ENCODE peak calls at places on chromosomes 12 and 14, in six cellular contexts. W is activated T-cell treated with anti-CD3 and anti-CD28 coated beads for 24 hours; L is activated CD8-positive, alpha-beta memory T cell treated with anti-CD3 and anti-CD28 coated beads for 48 hours; X is heart left ventricle; U is NCI-H2081; A is neural crest cell. P is an unnamed sample.

GRCh38 chr14:58712357-58712756 is 74.6 kb downstream of the DACT1 start:
- DNase-seq in W (no peak), L (no peak), X (no peak), U (no peak), A (no peak), P (no peak)

GRCh38 chr12:116099664-116100432 is 177.6 kb downstream of the MED13L start:
- DNase-seq in W (no peak), L (no peak), X (no peak), U (no peak), A (no peak), P (no peak)

GRCh38 chr14:74018029-74018703 is 922 bp downstream of the ENTPD5 start:
- DNase-seq in W (no peak), L (no peak), X (no peak), U (no peak), A (no peak), P (no peak)

GRCh38 chr14:20998139-20998538 is 954 bp upstream of the SLC39A2 start:
- DNase-seq in W (no peak), L (no peak), X (no peak), U (no peak), A (no peak), P (no peak)

GRCh38 chr12:118103231-118103600 is 595 bp downstream of the VSIG10 start:
- DNase-seq in W (no peak), L (no peak), X (no peak), U (no peak), A (no peak), P (no peak)

GRCh38 chr12:5083955-5084849 is 40.5 kb downstream of the KCNA5 start:
- DNase-seq in W (no peak), L (no peak), X (no peak), U (peak), A (peak), P (no peak)

GRCh38 chr12:2960996-2961616 is 1.9 kb downstream of the TEAD4 start:
- DNase-seq in W (no peak), L (no peak), X (no peak), U (no peak), A (no peak), P (no peak)

GRCh38 chr12:49547090-49547690 is 8.4 kb downstream of the KCNH3 start:
- DNase-seq in W (no peak), L (no peak), X (no peak), U (no peak), A (no peak), P (no peak)

GRCh38 chr14:21965042-21965441 is 291.4 kb upstream of the OR4E1 start:
- DNase-seq in W (peak), L (no peak), X (no peak), U (no peak), A (no peak), P (peak)

GRCh38 chr12:71755146-71755892 is 656 bp downstream of the RAB21 start:
- DNase-seq in W (peak), L (peak), X (no peak), U (peak), A (no peak), P (no peak)

GRCh38 chr12:122102331-122102730 is 23.8 kb downstream of the MLXIP start:
- DNase-seq in W (no peak), L (no peak), X (peak), U (no peak), A (no peak), P (no peak)

GRCh38 chr12:26109343-26109841 is 15.4 kb downstream of the BHLHE41 start:
- DNase-seq in W (no peak), L (no peak), X (no peak), U (no peak), A (no peak), P (no peak)

GRCh38 chr12:64469455-64470142 is 17.7 kb downstream of the TBK1 start:
- DNase-seq in W (no peak), L (no peak), X (no peak), U (no peak), A (no peak), P (no peak)

GRCh38 chr14:78519863-78520262 is 349.7 kb downstream of the NRXN3 start:
- DNase-seq in W (no peak), L (no peak), X (peak), U (no peak), A (peak), P (no peak)

GRCh38 chr12:39300799-39301198 is 142.1 kb downstream of the KIF21A start:
- DNase-seq in W (no peak), L (no peak), X (no peak), U (no peak), A (no peak), P (no peak)

GRCh38 chr14:104473244-104473565 is 106.4 kb upstream of the C14orf180 start:
- DNase-seq in W (no peak), L (no peak), X (no peak), U (no peak), A (no peak), P (no peak)

GRCh38 chr12:130685850-130686249 is 30.2 kb downstream of the RIMBP2 start:
- DNase-seq in W (no peak), L (no peak), X (no peak), U (no peak), A (no peak), P (no peak)

GRCh38 chr14:49550284-49551184 is 35.6 kb downstream of the RPS29 start:
- DNase-seq in W (no peak), L (no peak), X (no peak), U (no peak), A (no peak), P (no peak)

GRCh38 chr12:115135800-115136211 is 451.8 kb upstream of the TBX3 start:
- DNase-seq in W (no peak), L (no peak), X (peak), U (no peak), A (no peak), P (no peak)

GRCh38 chr14:105173901-105174894 is 5.6 kb upstream of the JAG2 start:
- DNase-seq in W (no peak), L (no peak), X (no peak), U (no peak), A (no peak), P (peak)

GRCh38 chr12:130463259-130463658 is 125.6 kb downstream of the PIWIL1 start:
- DNase-seq in W (no peak), L (no peak), X (no peak), U (peak), A (no peak), P (no peak)

GRCh38 chr12:53044052-53044581 is 5.7 kb upstream of the TNS2 start:
- DNase-seq in W (no peak), L (no peak), X (no peak), U (no peak), A (no peak), P (no peak)

GRCh38 chr12:31958601-31959000 is 614 bp upstream of the RESF1 start:
- DNase-seq in W (no peak), L (no peak), X (no peak), U (no peak), A (no peak), P (no peak)

GRCh38 chr14:22539831-22540230 is 49.2 kb downstream of the DAD1 start:
- DNase-seq in W (no peak), L (no peak), X (no peak), U (no peak), A (no peak), P (no peak)

GRCh38 chr14:76169776-76170175 is 18.1 kb downstream of the GPATCH2L start:
- DNase-seq in W (no peak), L (no peak), X (no peak), U (no peak), A (no peak), P (no peak)

GRCh38 chr12:47561746-47562145 is 144.1 kb downstream of the RPAP3 start:
- DNase-seq in W (no peak), L (no peak), X (no peak), U (no peak), A (no peak), P (no peak)

GRCh38 chr14:93231129-93231979 is 24.3 kb downstream of the UBR7 start:
- DNase-seq in W (no peak), L (no peak), X (peak), U (no peak), A (no peak), P (no peak)

GRCh38 chr12:64824500-64825142 is at the start of gene TBC1D30:
- DNase-seq in W (peak), L (no peak), X (peak), U (peak), A (peak), P (no peak)

GRCh38 chr12:57489157-57489641 is 1.3 kb downstream of the MARS1 start:
- DNase-seq in W (no peak), L (no peak), X (no peak), U (no peak), A (no peak), P (no peak)

GRCh38 chr14:65106316-65106715 is 4.0 kb upstream of the MAX start:
- DNase-seq in W (no peak), L (no peak), X (no peak), U (no peak), A (no peak), P (no peak)

GRCh38 chr14:90513151-90514014 is 116.6 kb downstream of the CALM1 start:
- DNase-seq in W (no peak), L (no peak), X (peak), U (peak), A (peak), P (no peak)

GRCh38 chr14:69335421-69335820 is 62.7 kb downstream of the ERH start:
- DNase-seq in W (no peak), L (no peak), X (no peak), U (no peak), A (no peak), P (no peak)

GRCh38 chr14:78614651-78615050 is 444.5 kb downstream of the NRXN3 start:
- DNase-seq in W (no peak), L (no peak), X (no peak), U (no peak), A (no peak), P (no peak)

GRCh38 chr12:30145351-30146017 is 361.7 kb upstream of the TMTC1 start:
- DNase-seq in W (no peak), L (no peak), X (no peak), U (no peak), A (no peak), P (no peak)

GRCh38 chr12:96070670-96071279 is 35.4 kb upstream of the LTA4H start:
- DNase-seq in W (no peak), L (no peak), X (no peak), U (peak), A (no peak), P (no peak)

GRCh38 chr12:100075598-100075997 is 67.1 kb downstream of the BLTP3B start:
- DNase-seq in W (no peak), L (no peak), X (no peak), U (no peak), A (no peak), P (no peak)

GRCh38 chr14:104451474-104451873 is 128.1 kb upstream of the C14orf180 start:
- DNase-seq in W (no peak), L (no peak), X (no peak), U (no peak), A (no peak), P (no peak)

GRCh38 chr14:24143511-24143910 is 2.1 kb upstream of the EMC9 start:
- DNase-seq in W (no peak), L (no peak), X (no peak), U (no peak), A (no peak), P (no peak)

GRCh38 chr12:109881752-109882151 is 1.4 kb upstream of the GLTP start:
- DNase-seq in W (no peak), L (no peak), X (no peak), U (no peak), A (no peak), P (no peak)

P was measured in activated T-helper 2 cell treated with anti-CD3 and anti-CD28 coated beads, Interferon-gamma antibody, Interleukin-2, Interleukin-4, amounts not matched to agents 10 μg/mL and 5 μg/mL and 100 μg/mL, durations not matched to agents 14 hours and 24 hours and 36 hours.